ENCODE peak calls at places on chromosome X, in ten cellular contexts. W, H, L, T, P, N, Y, O, R and F are unnamed samples. For H3K9me3, the result is how much of the 10 kb centered on the place peaks cover.

GRCh38 chrX:16687514-16687913 is 25.0 kb downstream of the CTPS2 start:
- DNase-seq in W (no peak), H (no peak), L (no peak), T (no peak), P (no peak), N (no peak), Y (no peak), O (no peak), R (no peak), F (no peak)

GRCh38 chrX:46407036-46407752 is 138.0 kb downstream of the ZNF674 start:
- DNase-seq in W (no peak), H (no peak), L (no peak), T (no peak), P (no peak), N (no peak), Y (no peak), O (no peak), R (no peak), F (no peak)

GRCh38 chrX:74251006-74251930 is 52.7 kb upstream of the ZCCHC13 start:
- DNase-seq in W (no peak), H (no peak), L (no peak), T (no peak), P (peak), N (no peak), Y (no peak), O (no peak), R (no peak), F (no peak)

GRCh38 chrX:131728295-131729145 is 184.6 kb downstream of the OR13H1 start:
- DNase-seq in W (no peak), H (peak), L (peak), T (no peak), P (peak), N (no peak), Y (no peak), O (peak), R (no peak), F (peak)

GRCh38 chrX:140040397-140040796 is 75.1 kb upstream of the CXorf66 start:
- DNase-seq in W (no peak), H (no peak), L (no peak), T (no peak), P (no peak), N (no peak), Y (no peak), O (peak), R (no peak), F (no peak)

GRCh38 chrX:24372021-24372763 is 11.8 kb downstream of the SUPT20HL1 start:
- DNase-seq in W (no peak), H (no peak), L (no peak), T (no peak), P (no peak), N (no peak), Y (no peak), O (no peak), R (no peak), F (no peak)

GRCh38 chrX:9966775-9967408 is at the start of gene CLDN34:
- DNase-seq in W (no peak), H (no peak), L (no peak), T (no peak), P (no peak), N (no peak), Y (no peak), O (no peak), R (no peak), F (no peak)

GRCh38 chrX:41095962-41096955 is 11.0 kb downstream of the USP9X start:
- DNase-seq in W (no peak), H (no peak), L (no peak), T (no peak), P (no peak), N (no peak), Y (no peak), O (no peak), R (no peak), F (no peak)

GRCh38 chrX:12137982-12138365 is 299 bp upstream of the FRMPD4 start:
- DNase-seq in W (no peak), H (no peak), L (no peak), T (no peak), P (no peak), N (no peak), Y (peak), O (no peak), R (no peak), F (no peak)

GRCh38 chrX:140733766-140734342 is 24.3 kb downstream of the LINC00632 start:
- DNase-seq in W (peak), H (no peak), L (no peak), T (no peak), P (no peak), N (no peak), Y (no peak), O (peak), R (no peak), F (no peak)

GRCh38 chrX:12975999-12976558 is 1.2 kb downstream of the TMSB4X start:
- DNase-seq in W (peak), H (no peak), L (peak), T (peak), P (peak), N (peak), Y (no peak), O (peak), R (no peak), F (peak)

GRCh38 chrX:31580726-31581125 is 508.9 kb upstream of the FTHL17 start:
- DNase-seq in W (no peak), H (no peak), L (no peak), T (no peak), P (no peak), N (no peak), Y (no peak), O (no peak), R (no peak), F (no peak)

GRCh38 chrX:150771116-150771515 is 77.9 kb downstream of the MTMR1 start:
- DNase-seq in W (no peak), H (no peak), L (no peak), T (no peak), P (no peak), N (no peak), Y (no peak), O (no peak), R (no peak), F (no peak)

GRCh38 chrX:100381613-100382012 is 28.5 kb downstream of the PCDH19 start:
- DNase-seq in W (no peak), H (no peak), L (no peak), T (no peak), P (no peak), N (no peak), Y (no peak), O (no peak), R (no peak), F (no peak)

GRCh38 chrX:15167826-15168225 is 102.1 kb downstream of the ASB9 start:
- DNase-seq in W (no peak), H (no peak), L (no peak), T (no peak), P (no peak), N (no peak), Y (no peak), O (no peak), R (no peak), F (no peak)

GRCh38 chrX:13495232-13495631 is 74.2 kb upstream of the EGFL6 start:
- DNase-seq in W (no peak), H (no peak), L (no peak), T (no peak), P (no peak), N (no peak), Y (no peak), O (no peak), R (no peak), F (no peak)

GRCh38 chrX:7154040-7154597 is 6.2 kb upstream of the PUDP start:
- DNase-seq in W (no peak), H (no peak), L (no peak), T (no peak), P (no peak), N (no peak), Y (no peak), O (no peak), R (no peak), F (no peak)

GRCh38 chrX:15343075-15343476 is 7.8 kb upstream of the PIGA start:
- DNase-seq in W (no peak), H (no peak), L (no peak), T (no peak), P (no peak), N (no peak), Y (no peak), O (peak), R (no peak), F (no peak)

GRCh38 chrX:96480081-96480480 is 204.6 kb upstream of the DIAPH2 start:
- DNase-seq in W (no peak), H (no peak), L (no peak), T (no peak), P (no peak), N (no peak), Y (no peak), O (no peak), R (no peak), F (no peak)

GRCh38 chrX:24890677-24891076 is 125.1 kb downstream of the ARX start:
- DNase-seq in W (no peak), H (no peak), L (no peak), T (no peak), P (no peak), N (no peak), Y (no peak), O (no peak), R (no peak), F (no peak)

GRCh38 chrX:43423876-43424275 is 232.2 kb upstream of the MAOA start:
- DNase-seq in W (no peak), H (no peak), L (no peak), T (no peak), P (no peak), N (no peak), Y (no peak), O (no peak), R (no peak), F (no peak)

GRCh38 chrX:66163849-66164401 is at the start of gene HEPH:
- DNase-seq in W (no peak), H (no peak), L (peak), T (no peak), P (peak), N (no peak), Y (peak), O (peak), R (no peak), F (no peak)

GRCh38 chrX:27391601-27392000 is 71.5 kb downstream of the PPP4R3C start:
- DNase-seq in W (no peak), H (no peak), L (no peak), T (no peak), P (no peak), N (no peak), Y (no peak), O (no peak), R (no peak), F (no peak)

GRCh38 chrX:40871385-40872082 is 136.2 kb upstream of the MED14 start:
- DNase-seq in W (no peak), H (no peak), L (no peak), T (no peak), P (no peak), N (no peak), Y (no peak), O (no peak), R (no peak), F (no peak)

GRCh38 chrX:17361620-17362019 is 13.4 kb upstream of the NHS start:
- DNase-seq in W (peak), H (no peak), L (no peak), T (peak), P (no peak), N (no peak), Y (peak), O (no peak), R (no peak), F (no peak)

GRCh38 chrX:69285881-69286545 is 120.8 kb upstream of the PJA1 start:
- DNase-seq in W (peak), H (peak), L (peak), T (peak), P (peak), N (peak), Y (no peak), O (peak), R (peak), F (peak)

GRCh38 chrX:40104649-40105015 is 6.9 kb upstream of the BCOR start:
- DNase-seq in W (peak), H (no peak), L (peak), T (no peak), P (peak), N (peak), Y (no peak), O (peak), R (no peak), F (peak)

GRCh38 chrX:139832728-139833309 is 100.0 kb downstream of the ATP11C start:
- DNase-seq in W (no peak), H (no peak), L (no peak), T (no peak), P (no peak), N (no peak), Y (no peak), O (no peak), R (no peak), F (no peak)

GRCh38 chrX:17656035-17656418 is 81.3 kb upstream of the SCML1 start:
- DNase-seq in W (no peak), H (no peak), L (peak), T (no peak), P (no peak), N (peak), Y (no peak), O (no peak), R (no peak), F (no peak)

GRCh38 chrX:149825424-149825823 is 43.7 kb downstream of the MAGEA9 start:
- DNase-seq in W (peak), H (no peak), L (no peak), T (peak), P (no peak), N (no peak), Y (peak), O (no peak), R (peak), F (peak)

GRCh38 chrX:13533726-13534125 is 35.7 kb upstream of the EGFL6 start:
- DNase-seq in W (no peak), H (no peak), L (no peak), T (no peak), P (no peak), N (no peak), Y (no peak), O (no peak), R (no peak), F (no peak)

GRCh38 chrX:727738-728621 is 97.4 kb downstream of the SHOX start:
- DNase-seq in W (no peak), H (no peak), L (no peak), T (no peak), P (no peak), N (no peak), Y (peak), O (no peak), R (no peak), F (no peak)

GRCh38 chrX:44974462-44974861 is 101.5 kb downstream of the KDM6A start:
- DNase-seq in W (no peak), H (no peak), L (no peak), T (no peak), P (no peak), N (no peak), Y (no peak), O (no peak), R (no peak), F (no peak)

GRCh38 chrX:117996918-117997480 is 119.6 kb downstream of the KLHL13 start:
- DNase-seq in W (no peak), H (no peak), L (no peak), T (no peak), P (no peak), N (no peak), Y (no peak), O (no peak), R (no peak), F (no peak)

GRCh38 chrX:14922437-14922836 is 49.2 kb downstream of the MOSPD2 start:
- DNase-seq in W (no peak), H (no peak), L (no peak), T (no peak), P (no peak), N (no peak), Y (no peak), O (no peak), R (no peak), F (no peak)

DNA sequence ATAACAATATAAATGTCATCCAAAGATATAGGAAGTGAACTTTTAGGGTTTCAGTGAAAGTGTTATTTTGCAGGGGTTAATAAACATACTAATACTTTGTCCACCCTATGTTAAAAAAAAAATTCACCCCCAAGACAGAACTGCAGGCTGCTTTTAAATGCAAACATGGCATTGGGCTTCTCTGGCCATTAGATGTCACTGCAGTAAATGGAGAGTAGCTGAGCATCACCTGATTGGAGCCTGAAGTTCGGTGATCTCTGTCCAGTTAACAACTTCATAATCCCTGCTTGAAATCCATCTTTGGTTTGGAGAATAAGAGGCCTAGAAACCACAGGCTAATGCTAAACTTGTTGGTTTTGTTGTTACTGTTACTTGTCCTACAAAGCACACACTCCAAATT is 18.7 kb downstream of the SLC25A43 start:
- DNase-seq in W (peak), H (no peak), L (no peak), T (no peak), P (no peak), N (no peak), Y (no peak), O (no peak), R (no peak), F (no peak)
- TF ChIP-seq CTCF in W (peak), H (peak), L (no peak), T (no peak), P (no peak), N (no peak), Y (no peak), O (no peak), R (no peak), F (no peak)

GRCh38 chrX:78455901-78456300 is 128.5 kb upstream of the CYSLTR1 start:
- DNase-seq in W (no peak), H (no peak), L (no peak), T (no peak), P (no peak), N (no peak), Y (no peak), O (no peak), R (no peak), F (no peak)
- H3K9me3 ChIP-seq in W (under half), H (under half), L (under half), T (under half), P (under half), N (under half), Y (under half), O (under half), R (under half), F (under half)

DNA sequence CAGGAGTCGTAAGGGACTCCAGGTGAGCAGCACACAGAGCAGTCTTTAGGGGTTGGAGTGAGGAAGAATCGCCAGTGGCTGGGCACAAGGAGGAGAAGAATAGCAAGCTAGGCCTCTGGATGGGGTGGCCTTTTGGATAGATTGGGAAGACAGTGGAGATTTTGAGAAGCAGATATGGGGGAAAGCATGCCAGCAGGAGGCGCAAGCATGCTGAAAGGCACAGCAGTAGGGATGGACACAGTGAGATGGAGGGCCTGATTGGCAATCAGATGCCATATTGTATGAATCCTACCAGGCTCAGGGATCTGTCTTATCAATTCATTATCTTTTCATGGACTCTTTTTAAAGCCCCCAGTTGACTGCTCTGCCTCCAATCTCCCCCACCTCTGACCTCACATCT is 60.4 kb upstream of the MAGEA4 start:
- DNase-seq in W (no peak), H (no peak), L (no peak), T (peak), P (no peak), N (no peak), Y (no peak), O (no peak), R (no peak), F (no peak)
- TF ChIP-seq CTCF in W (no peak), H (no peak), L (no peak), T (no peak), P (no peak), N (no peak), Y (peak), O (no peak), R (no peak), F (no peak)

DNA sequence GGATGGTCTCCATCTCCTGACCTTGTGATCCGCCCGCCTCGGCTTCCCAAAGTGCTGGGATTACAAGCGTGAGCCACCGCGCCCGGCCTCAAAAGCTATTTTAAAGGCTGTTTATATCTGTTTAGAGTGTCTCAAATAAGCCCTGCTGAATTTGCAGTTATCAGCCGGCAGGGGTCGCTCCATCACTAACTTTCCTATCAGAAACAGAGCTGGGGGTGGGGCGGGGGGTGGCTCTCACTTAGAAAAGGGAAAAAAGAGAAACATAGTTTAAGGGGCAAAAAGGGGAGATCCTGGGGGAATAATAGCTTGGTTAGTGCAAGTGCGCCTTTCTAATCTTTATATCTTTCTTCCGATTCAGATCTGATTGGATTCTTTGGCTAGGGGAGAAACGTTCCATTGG is 450.7 kb downstream of the UBE2NL start:
- DNase-seq in W (peak), H (no peak), L (no peak), T (no peak), P (no peak), N (no peak), Y (peak), O (no peak), R (no peak), F (no peak)
- H3K9me3 ChIP-seq in W (under half), H (under half), L (under half), T (under half), P (under half), N (under half), Y (under half), O (under half), R (under half), F (under half)

DNA sequence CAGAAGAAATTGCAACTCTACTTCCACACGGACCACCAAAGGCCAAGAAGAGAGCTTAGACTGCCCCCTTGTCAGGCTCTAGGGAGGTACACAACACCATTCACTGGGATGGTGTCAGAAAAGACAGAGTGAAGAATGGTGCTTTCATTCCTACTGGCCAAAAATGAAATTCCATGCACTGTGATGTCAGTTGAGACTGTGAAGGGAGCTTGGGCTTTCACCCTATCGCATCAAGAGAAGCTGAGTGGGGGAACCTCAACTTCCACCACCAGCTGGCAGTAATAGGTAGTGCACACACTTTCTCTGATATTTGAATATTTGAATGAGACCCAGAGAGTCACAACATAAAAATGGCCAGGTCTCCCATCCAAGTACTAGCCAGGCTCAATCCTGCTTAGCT is 65.9 kb downstream of the ZNF711 start:
- DNase-seq in W (peak), H (no peak), L (no peak), T (no peak), P (no peak), N (no peak), Y (peak), O (no peak), R (no peak), F (no peak)
- TF ChIP-seq CTCF in W (peak), H (peak), L (no peak), T (no peak), P (no peak), N (no peak), Y (peak), O (no peak), R (no peak), F (no peak)

GRCh38 chrX:135273162-135273561 is 21.3 kb downstream of the ETDA start:
- DNase-seq in W (no peak), H (no peak), L (no peak), T (no peak), P (no peak), N (no peak), Y (no peak), O (no peak), R (no peak), F (no peak)

DNA sequence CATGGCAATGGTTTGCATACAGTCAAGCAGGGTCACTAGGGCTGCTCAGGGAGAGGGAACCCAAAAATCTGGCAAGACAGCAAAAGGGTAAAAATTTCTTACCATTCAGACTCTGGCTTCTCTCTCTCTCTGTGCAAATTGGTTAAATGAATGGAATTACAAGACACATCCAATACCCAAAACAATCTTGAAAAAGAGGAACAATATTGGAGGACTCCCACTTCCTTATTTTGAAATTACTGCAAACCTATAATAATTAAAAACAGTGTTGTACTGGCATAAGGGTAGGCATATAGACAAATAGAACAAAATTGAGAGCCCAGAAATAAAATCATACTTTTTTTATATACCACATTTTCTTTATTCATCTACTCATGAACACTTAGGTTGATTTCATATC is 24.1 kb downstream of the ETDA start:
- DNase-seq in W (no peak), H (no peak), L (no peak), T (no peak), P (no peak), N (no peak), Y (no peak), O (no peak), R (no peak), F (no peak)
- H3K9me3 ChIP-seq in W (under half), H (under half), L (under half), T (under half), P (under half), N (under half), Y (under half), O (under half), R (under half), F (half or more)